ENCODE peak calls at places on chromosomes 5 and 9, in seven cellular contexts. S, D, A, C, B, R and L are unnamed samples.
A peak's percentile ranks its signal among the peaks of the same experiment; 100 is the strongest.

GRCh38 chr5:66351822-66352221 is 207.7 kb downstream of the SREK1 start:
- DNase-seq in R (no peak), D (no peak), B (no peak), C (no peak), S (no peak), A (no peak), L (no peak)

GRCh38 chr9:89743576-89744254 is 138.9 kb downstream of the GADD45G start:
- DNase-seq in S (peak; percentile 11), D (no peak), B (no peak), A (no peak), R (peak; percentile 26), C (no peak), L (peak; percentile 36)

GRCh38 chr5:61319388-61320146 is 12.5 kb upstream of the ZSWIM6 start:
- DNase-seq in A (no peak), C (no peak), D (no peak), B (no peak), S (no peak), R (no peak), L (no peak)

GRCh38 chr5:140966293-140967225 is at the start of gene PCDHAC2:
- DNase-seq in S (no peak), D (peak; percentile 5), B (peak; percentile 21), R (no peak), A (peak; percentile 78), C (no peak), L (no peak)

GRCh38 chr9:76658510-76659231 is 105.6 kb upstream of the PCA3 start:
- DNase-seq in A (peak; percentile 21), C (no peak), B (no peak), R (no peak), D (peak; percentile 75), S (no peak), L (no peak)

GRCh38 chr9:137431416-137431931 is 8.3 kb downstream of the NOXA1 start:
- DNase-seq in C (no peak), B (no peak), A (no peak), D (no peak), S (no peak), R (no peak), L (no peak)

GRCh38 chr5:1939256-1939655 is 56.5 kb upstream of the IRX4 start:
- DNase-seq in R (no peak), C (no peak), A (no peak), D (no peak), B (no peak), S (no peak), L (no peak)

GRCh38 chr5:37940931-37941623 is 101.2 kb upstream of the GDNF start:
- DNase-seq in A (no peak), S (no peak), B (no peak), C (no peak), D (no peak), R (no peak), L (no peak)

GRCh38 chr5:34487202-34487879 is 168.8 kb upstream of the RAI14 start:
- DNase-seq in R (no peak), D (peak; percentile 82), C (no peak), B (no peak), S (no peak), A (no peak), L (no peak)

GRCh38 chr9:78566948-78567675 is 270.2 kb downstream of the PSAT1 start:
- DNase-seq in D (peak; percentile 53), B (no peak), A (no peak), S (no peak), R (no peak), C (no peak), L (no peak)

GRCh38 chr5:137743031-137743640 is 7.2 kb upstream of the KLHL3 start:
- DNase-seq in R (peak; percentile 33), A (peak; percentile 84), D (peak; percentile 64), B (no peak), C (peak; percentile 26), S (peak; percentile 49), L (peak; percentile 32)

GRCh38 chr5:16853511-16853910 is 82.6 kb downstream of the MYO10 start:
- DNase-seq in C (no peak), R (no peak), A (no peak), D (no peak), B (no peak), S (no peak), L (no peak)

GRCh38 chr5:67243349-67243748 is 46.8 kb upstream of the CD180 start:
- DNase-seq in S (no peak), R (no peak), B (no peak), D (no peak), A (no peak), C (no peak), L (no peak)

GRCh38 chr9:23621166-23621565 is 204.9 kb downstream of the ELAVL2 start:
- DNase-seq in C (no peak), D (peak; percentile 9), R (no peak), A (no peak), B (no peak), S (no peak), L (no peak)

GRCh38 chr9:37922391-37923120 is 18.6 kb upstream of the SLC25A51 start:
- DNase-seq in B (no peak), S (no peak), R (no peak), D (no peak), A (no peak), C (no peak), L (no peak)

GRCh38 chr5:158786390-158786789 is 313.3 kb downstream of the EBF1 start:
- DNase-seq in S (no peak), C (no peak), A (no peak), B (no peak), R (no peak), D (no peak), L (no peak)

GRCh38 chr9:117034862-117035261 is 347.8 kb downstream of the TRIM32 start:
- DNase-seq in B (no peak), S (no peak), A (no peak), C (no peak), R (no peak), D (no peak), L (no peak)

GRCh38 chr5:39219433-39219832 is at the start of gene FYB1:
- DNase-seq in B (no peak), R (no peak), C (no peak), D (peak; percentile 22), A (no peak), S (no peak), L (no peak)

GRCh38 chr5:9507974-9508373 is 37.9 kb downstream of the SEMA5A start:
- DNase-seq in A (no peak), S (no peak), C (no peak), B (no peak), R (no peak), D (peak; percentile 89), L (no peak)

GRCh38 chr9:127448112-127448805 is 2.9 kb downstream of the RPL12 start:
- DNase-seq in A (no peak), R (no peak), B (no peak), S (no peak), C (no peak), D (no peak), L (no peak)

GRCh38 chr5:122756263-122756911 is 18.5 kb upstream of the SNX2 start:
- DNase-seq in D (peak; percentile 48), C (no peak), S (no peak), R (no peak), B (no peak), A (no peak), L (no peak)

GRCh38 chr9:87405677-87406544 is 91.8 kb upstream of the DAPK1 start:
- DNase-seq in D (no peak), B (no peak), R (no peak), A (peak; percentile 11), C (no peak), S (no peak), L (no peak)

GRCh38 chr5:175015028-175015427 is 290.6 kb downstream of the MSX2 start:
- DNase-seq in D (no peak), R (no peak), A (no peak), S (no peak), B (no peak), C (no peak), L (no peak)

GRCh38 chr5:128667148-128667547 is 129.1 kb upstream of the FBN2 start:
- DNase-seq in A (no peak), D (no peak), R (no peak), C (no peak), B (no peak), S (no peak), L (no peak)

GRCh38 chr5:173802670-173803165 is 85.4 kb upstream of the CPEB4 start:
- DNase-seq in C (no peak), R (no peak), D (peak; percentile 24), A (no peak), S (no peak), B (no peak), L (no peak)

GRCh38 chr5:1312993-1313833 is 18.3 kb upstream of the TERT start:
- DNase-seq in B (no peak), A (peak; percentile 71), S (no peak), C (no peak), R (no peak), D (peak; percentile 5), L (peak; percentile 43)

GRCh38 chr5:173581408-173582197 is 34.8 kb downstream of the BOD1 start:
- DNase-seq in B (no peak), A (no peak), S (no peak), R (peak; percentile 19), C (no peak), D (peak; percentile 47), L (no peak)

GRCh38 chr5:13567819-13568218 is 376.7 kb downstream of the DNAH5 start:
- DNase-seq in R (no peak), S (no peak), C (no peak), A (no peak), D (peak; percentile 68), B (no peak), L (no peak)

GRCh38 chr9:130225586-130225985 is 40.0 kb upstream of the HMCN2 start:
- DNase-seq in R (no peak), C (no peak), B (no peak), D (no peak), A (no peak), S (no peak), L (no peak)

GRCh38 chr9:129362287-129363098 is 184.4 kb upstream of the IER5L start:
- DNase-seq in A (no peak), R (no peak), B (no peak), S (no peak), C (no peak), D (no peak), L (no peak)

GRCh38 chr5:43676083-43676840 is 73.3 kb downstream of the NNT start:
- DNase-seq in B (no peak), A (no peak), D (no peak), C (no peak), R (no peak), S (no peak), L (no peak)

GRCh38 chr9:4764033-4764432 is 23.0 kb upstream of the AK3 start:
- DNase-seq in C (no peak), B (no peak), R (no peak), D (no peak), S (no peak), A (no peak), L (no peak)

GRCh38 chr5:175387144-175387543 is 56.8 kb downstream of the DRD1 start:
- DNase-seq in A (peak; percentile 13), B (no peak), S (no peak), D (no peak), R (no peak), C (no peak), L (no peak)

GRCh38 chr9:129359871-129360536 is 181.9 kb upstream of the IER5L start:
- DNase-seq in C (no peak), R (no peak), S (no peak), A (no peak), D (no peak), B (no peak), L (no peak)

GRCh38 chr9:100064872-100065581 is 33.8 kb downstream of the ERP44 start:
- DNase-seq in B (no peak), D (no peak), C (no peak), S (no peak), A (no peak), R (no peak), L (no peak)

GRCh38 chr5:75640395-75640794 is 29.1 kb downstream of the ANKDD1B start:
- DNase-seq in A (no peak), R (no peak), D (peak; percentile 89), S (no peak), C (no peak), B (no peak), L (no peak)

GRCh38 chr5:24535646-24536045 is 109.1 kb downstream of the CDH10 start:
- DNase-seq in B (no peak), R (no peak), A (no peak), D (no peak), C (no peak), S (no peak), L (no peak)